ENCODE peak calls at places on chromosomes 2 and 18, in eight cellular contexts. G is HCT116; N is kidney; A is testis; P is colonic mucosa; X is fibroblast of lung; E is heart right ventricle; I is CD4-positive, alpha-beta memory T cell. K is an unnamed sample.
A peak's percentile ranks its signal among the peaks of the same experiment; 100 is the strongest.

GRCh38 chr18:78928076-78928475 is 51.5 kb upstream of the SALL3 start:
- DNase-seq in G (no peak), N (no peak), A (no peak), P (no peak), X (no peak), E (no peak), I (no peak), K (no peak)

GRCh38 chr2:39139511-39140237 is 18.8 kb upstream of the SOS1 start:
- DNase-seq in G (no peak), N (no peak), A (no peak), P (no peak), X (no peak), E (no peak), I (no peak), K (no peak)

GRCh38 chr18:44924750-44925534 is 244.3 kb downstream of the SETBP1 start:
- DNase-seq in G (no peak), N (no peak), A (no peak), P (no peak), X (no peak), E (no peak), I (no peak), K (no peak)

GRCh38 chr2:240997856-240998705 is at the start of gene SNED1:
- DNase-seq in G (peak; percentile 45), N (peak; percentile 96), A (peak; percentile 95), P (peak; percentile 92), X (peak; percentile 78), E (peak; percentile 90), I (peak; percentile 52), K (peak; percentile 98)

GRCh38 chr18:45478889-45479288 is 136.4 kb upstream of the SLC14A2 start:
- DNase-seq in G (no peak), N (no peak), A (no peak), P (peak; percentile 42), X (no peak), E (no peak), I (no peak), K (no peak)

GRCh38 chr2:75547345-75548035 is 13.2 kb downstream of the EVA1A start:
- DNase-seq in G (no peak), N (no peak), A (no peak), P (no peak), X (peak; percentile 95), E (no peak), I (no peak), K (no peak)

GRCh38 chr2:207256476-207257207 is 90.9 kb upstream of the KLF7 start:
- DNase-seq in G (no peak), N (no peak), A (no peak), P (no peak), X (peak; percentile 84), E (no peak), I (no peak), K (no peak)

GRCh38 chr2:159326569-159327255 is 40.2 kb upstream of the WDSUB1 start:
- DNase-seq in G (no peak), N (no peak), A (no peak), P (no peak), X (no peak), E (no peak), I (no peak), K (no peak)

GRCh38 chr2:177711472-177712276 is 319.1 kb downstream of the AGPS start:
- DNase-seq in G (no peak), N (no peak), A (no peak), P (no peak), X (peak; percentile 24), E (no peak), I (no peak), K (no peak)

GRCh38 chr2:227376911-227377396 is 2.2 kb downstream of the TM4SF20 start:
- DNase-seq in G (no peak), N (no peak), A (no peak), P (peak; percentile 64), X (peak; percentile 38), E (no peak), I (no peak), K (no peak)

GRCh38 chr2:158773121-158773520 is 22.0 kb upstream of the DAPL1 start:
- DNase-seq in G (no peak), N (no peak), A (no peak), P (no peak), X (peak; percentile 74), E (no peak), I (no peak), K (no peak)

GRCh38 chr2:149994057-149994728 is 406.6 kb upstream of the MMADHC start:
- DNase-seq in G (peak; percentile 73), N (no peak), A (no peak), P (peak; percentile 24), X (peak; percentile 66), E (no peak), I (no peak), K (no peak)

GRCh38 chr18:12393998-12394397 is 13.7 kb upstream of the PRELID3A start:
- DNase-seq in G (no peak), N (no peak), A (no peak), P (peak; percentile 58), X (no peak), E (no peak), I (no peak), K (no peak)

GRCh38 chr2:198861080-198861479 is 596.7 kb downstream of the SATB2 start:
- DNase-seq in G (no peak), N (no peak), A (no peak), P (no peak), X (no peak), E (no peak), I (no peak), K (no peak)

GRCh38 chr2:65076345-65076710 is 20.1 kb downstream of the CEP68 start:
- DNase-seq in G (no peak), N (no peak), A (no peak), P (no peak), X (peak; percentile 79), E (no peak), I (no peak), K (no peak)

GRCh38 chr2:76633522-76633921 is 888.7 kb downstream of the LRRTM4 start:
- DNase-seq in G (no peak), N (no peak), A (no peak), P (no peak), X (no peak), E (no peak), I (no peak), K (no peak)

GRCh38 chr2:10125842-10126596 is 3.5 kb downstream of the RRM2 start:
- DNase-seq in G (no peak), N (no peak), A (no peak), P (no peak), X (no peak), E (no peak), I (no peak), K (no peak)

GRCh38 chr2:172135446-172135845 is 32.7 kb upstream of the DLX2 start:
- DNase-seq in G (no peak), N (no peak), A (no peak), P (no peak), X (no peak), E (no peak), I (no peak), K (no peak)

GRCh38 chr2:236165491-236166156 is 2.6 kb downstream of the GBX2 start:
- DNase-seq in G (no peak), N (no peak), A (no peak), P (no peak), X (no peak), E (no peak), I (no peak), K (no peak)

GRCh38 chr2:193584522-193584938 is 1389.8 kb upstream of the TMEFF2 start:
- DNase-seq in G (peak; percentile 15), N (no peak), A (peak; percentile 28), P (no peak), X (peak; percentile 37), E (no peak), I (no peak), K (no peak)

GRCh38 chr2:127174176-127174575 is 45.9 kb downstream of the CYP27C1 start:
- DNase-seq in G (no peak), N (no peak), A (no peak), P (no peak), X (peak; percentile 44), E (no peak), I (no peak), K (no peak)

DNA sequence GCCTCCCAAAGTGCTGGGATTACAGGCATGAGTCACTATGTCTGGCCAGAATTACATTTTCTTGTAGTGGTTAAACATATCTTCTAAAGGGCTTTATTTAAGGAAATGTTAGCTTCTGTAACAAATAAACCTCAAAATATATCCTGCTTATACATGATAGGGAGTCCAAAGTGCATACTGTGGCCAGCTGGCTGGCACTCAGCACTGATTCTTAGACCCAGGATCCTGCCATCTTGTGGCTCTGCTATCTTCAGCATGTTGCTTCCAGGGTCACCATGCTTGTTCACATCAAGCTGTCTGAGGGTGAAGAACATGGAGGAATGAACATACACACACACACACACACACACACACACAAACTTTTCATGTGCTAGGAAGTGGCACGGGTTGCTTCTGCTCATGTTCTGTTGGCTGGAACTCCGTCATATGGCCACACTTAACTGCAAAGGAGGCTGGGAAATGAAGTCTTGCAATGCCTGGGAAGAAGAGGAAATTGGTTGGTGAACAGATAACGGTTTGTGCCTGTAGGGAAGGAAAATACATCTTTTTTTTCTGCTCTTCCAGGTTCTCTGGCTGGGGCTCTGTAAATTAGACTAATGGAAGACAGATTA is 40.0 kb downstream of the NPPC start:
- DNase-seq in G (no peak), N (no peak), A (no peak), P (no peak), X (no peak), E (no peak), I (no peak), K (no peak)
- H3K4me1 ChIP-seq in G (no peaks in the 10 kb centered on the region), N (no peaks in the 10 kb centered on the region), A (no peaks in the 10 kb centered on the region), P (no peaks in the 10 kb centered on the region), X (no peaks in the 10 kb centered on the region), E (no peaks in the 10 kb centered on the region), I (no peaks in the 10 kb centered on the region), K (no peaks in the 10 kb centered on the region)

GRCh38 chr2:117055499-117056375 is 758.8 kb upstream of the DDX18 start:
- DNase-seq in G (no peak), N (no peak), A (no peak), P (no peak), X (no peak), E (no peak), I (no peak), K (no peak)
- H3K4me3 ChIP-seq in G (no peak overlapping the region), N (no peak overlapping the region), A (no peak overlapping the region), P (no peak overlapping the region), X (no peak overlapping the region), E (no peak overlapping the region), I (no peak overlapping the region), K (no peak overlapping the region)

DNA sequence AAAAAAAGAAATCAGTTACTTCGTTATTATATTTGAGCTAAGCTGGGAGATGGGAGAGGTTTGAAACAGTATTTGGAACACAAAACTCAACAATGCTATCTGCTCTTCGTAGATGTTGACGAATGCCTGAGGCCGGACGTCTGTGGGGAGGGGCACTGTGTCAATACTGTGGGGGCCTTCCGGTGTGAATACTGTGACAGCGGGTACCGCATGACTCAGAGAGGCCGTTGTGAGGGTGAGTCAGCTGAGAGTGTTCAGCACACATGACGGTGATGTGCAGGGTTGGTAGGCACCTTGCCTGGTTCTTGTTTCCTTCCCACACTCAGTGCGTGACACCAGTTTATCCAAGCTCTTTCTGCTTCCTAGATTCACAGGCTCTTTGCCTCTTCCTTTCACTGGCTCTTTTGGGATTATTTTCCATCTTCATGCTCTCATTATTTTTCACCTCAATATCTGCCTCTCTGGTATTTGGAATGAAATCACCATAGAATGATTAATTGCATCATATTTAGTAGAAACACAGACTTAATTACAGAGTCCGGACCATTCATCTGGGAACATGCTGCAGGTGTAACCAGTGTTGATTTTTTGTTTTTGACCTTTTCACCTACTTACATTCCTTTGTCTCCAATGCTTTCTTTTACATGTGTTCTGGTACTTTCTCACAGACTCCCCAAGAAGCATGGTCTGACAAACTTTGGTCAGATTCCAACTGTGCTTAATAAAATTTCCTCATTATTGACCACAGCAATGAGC is 200.6 kb upstream of the RASGRP3 start:
- DNase-seq in G (peak; percentile 6), N (no peak), A (no peak), P (no peak), X (peak; percentile 97), E (peak; percentile 25), I (peak; percentile 59), K (peak; percentile 70)
- H3K27ac ChIP-seq in G (no peak overlapping the region), N (no peak overlapping the region), A (no peak overlapping the region), P (no peak overlapping the region), X (no peak overlapping the region), E (no peak overlapping the region), I (no peak overlapping the region), K (peak overlapping the region; percentile 75)

GRCh38 chr2:180520206-180520605 is 460.2 kb upstream of the UBE2E3 start:
- DNase-seq in G (peak; percentile 33), N (no peak), A (no peak), P (peak; percentile 18), X (no peak), E (no peak), I (no peak), K (no peak)
- H3K4me1 ChIP-seq in G (peaks cover 6% of the 10 kb centered on the region), N (no peaks in the 10 kb centered on the region), A (no peaks in the 10 kb centered on the region), P (no peaks in the 10 kb centered on the region), X (peaks cover 17% of the 10 kb centered on the region), E (no peaks in the 10 kb centered on the region), I (no peaks in the 10 kb centered on the region), K (no peaks in the 10 kb centered on the region)

K was measured in right cardiac atrium.